ENCODE peak calls at places on chromosome 14, in eight cellular contexts. O is endodermal cell, Q is SK-N-SH, C is NT2/D1, D is PC-3, K is colonic mucosa, Y is neural progenitor cell, F is MM.1S. Z is an unnamed sample. For H3K4me1, the result is how much of the 10 kb centered on the place peaks cover.

GRCh38 chr14:46290706-46291105 is 360.9 kb downstream of the RPL10L start:
- DNase-seq in O (no peak), Q (no peak), C (no peak), D (no peak), K (no peak), Y (no peak), F (no peak), Z (no peak)

GRCh38 chr14:89013098-89013504 is 188.7 kb downstream of the TTC8 start:
- DNase-seq in O (peak), Q (no peak), C (no peak), D (peak), K (peak), Y (peak), F (no peak), Z (peak)

GRCh38 chr14:23078692-23079116 is 16.2 kb downstream of the ACIN1 start:
- DNase-seq in O (no peak), Q (no peak), C (no peak), D (peak), K (peak), Y (no peak), F (no peak), Z (peak)

GRCh38 chr14:51552768-51553426 is 98.8 kb upstream of the FRMD6 start:
- DNase-seq in O (no peak), Q (peak), C (no peak), D (peak), K (no peak), Y (no peak), F (no peak), Z (no peak)

GRCh38 chr14:77290705-77291104 is 19.7 kb upstream of the NGB start:
- DNase-seq in O (peak), Q (no peak), C (no peak), D (peak), K (no peak), Y (no peak), F (no peak), Z (no peak)

GRCh38 chr14:103563089-103563620 is 395 bp downstream of the COA8 start:
- DNase-seq in O (no peak), Q (no peak), C (no peak), D (peak), K (peak), Y (no peak), F (peak), Z (no peak)

GRCh38 chr14:51928568-51928967 is 60.8 kb upstream of the RTRAF start:
- DNase-seq in O (no peak), Q (no peak), C (no peak), D (no peak), K (no peak), Y (no peak), F (no peak), Z (no peak)

GRCh38 chr14:61090432-61091216 is 109.6 kb downstream of the SLC38A6 start:
- DNase-seq in O (peak), Q (no peak), C (no peak), D (no peak), K (no peak), Y (no peak), F (no peak), Z (peak)

GRCh38 chr14:20606190-20606901 is 15.2 kb upstream of the RNASE12 start:
- DNase-seq in O (peak), Q (peak), C (no peak), D (peak), K (peak), Y (peak), F (no peak), Z (peak)

GRCh38 chr14:25094171-25094907 is 44.4 kb upstream of the STXBP6 start:
- DNase-seq in O (no peak), Q (no peak), C (no peak), D (no peak), K (no peak), Y (peak), F (no peak), Z (no peak)

GRCh38 chr14:78972440-78972839 is 802.3 kb downstream of the NRXN3 start:
- DNase-seq in O (no peak), Q (no peak), C (no peak), D (no peak), K (no peak), Y (no peak), F (no peak), Z (no peak)

GRCh38 chr14:99296517-99296916 is 24.5 kb upstream of the BCL11B start:
- DNase-seq in O (no peak), Q (no peak), C (no peak), D (no peak), K (no peak), Y (no peak), F (no peak), Z (no peak)

GRCh38 chr14:54606178-54606577 is 39.2 kb downstream of the SAMD4A start:
- DNase-seq in O (peak), Q (no peak), C (peak), D (no peak), K (no peak), Y (peak), F (no peak), Z (no peak)

GRCh38 chr14:68576031-68576430 is 216.8 kb downstream of the ZFP36L1 start:
- DNase-seq in O (no peak), Q (no peak), C (no peak), D (peak), K (no peak), Y (no peak), F (no peak), Z (no peak)

GRCh38 chr14:53516261-53516774 is 363.2 kb upstream of the DDHD1 start:
- DNase-seq in O (no peak), Q (no peak), C (no peak), D (no peak), K (no peak), Y (no peak), F (no peak), Z (peak)

GRCh38 chr14:100333311-100333710 is 10.2 kb downstream of the SLC25A47 start:
- DNase-seq in O (no peak), Q (no peak), C (no peak), D (no peak), K (no peak), Y (no peak), F (no peak), Z (no peak)

GRCh38 chr14:53925201-53925766 is 31.3 kb downstream of the BMP4 start:
- DNase-seq in O (no peak), Q (no peak), C (no peak), D (no peak), K (no peak), Y (no peak), F (no peak), Z (peak)

GRCh38 chr14:31898835-31899528 is 178.1 kb upstream of the ARHGAP5 start:
- DNase-seq in O (no peak), Q (no peak), C (no peak), D (peak), K (no peak), Y (no peak), F (no peak), Z (no peak)

GRCh38 chr14:76776306-76777251 is 15.3 kb downstream of the VASH1 start:
- DNase-seq in O (peak), Q (no peak), C (no peak), D (peak), K (no peak), Y (peak), F (no peak), Z (no peak)

GRCh38 chr14:81222694-81223093 is 1.9 kb upstream of the GTF2A1 start:
- DNase-seq in O (no peak), Q (no peak), C (no peak), D (no peak), K (peak), Y (no peak), F (no peak), Z (no peak)

GRCh38 chr14:50082784-50083466 is 33.4 kb downstream of the VCPKMT start:
- DNase-seq in O (no peak), Q (no peak), C (no peak), D (no peak), K (no peak), Y (no peak), F (peak), Z (peak)

GRCh38 chr14:105205718-105206208 is 24.7 kb upstream of the NUDT14 start:
- DNase-seq in O (no peak), Q (no peak), C (no peak), D (no peak), K (no peak), Y (no peak), F (no peak), Z (no peak)
- H3K4me1 ChIP-seq in O (under half), Q (half or more), C (under half), D (under half), K (under half), Y (under half), F (under half), Z (under half)

GRCh38 chr14:37593496-37594237 is 1.4 kb downstream of the FOXA1 start:
- DNase-seq in O (no peak), Q (no peak), C (no peak), D (no peak), K (no peak), Y (no peak), F (no peak), Z (no peak)
- H3K4me3 ChIP-seq in O (peak), Q (peak), C (no peak), D (peak), K (peak), Y (no peak), F (peak), Z (peak)

DNA sequence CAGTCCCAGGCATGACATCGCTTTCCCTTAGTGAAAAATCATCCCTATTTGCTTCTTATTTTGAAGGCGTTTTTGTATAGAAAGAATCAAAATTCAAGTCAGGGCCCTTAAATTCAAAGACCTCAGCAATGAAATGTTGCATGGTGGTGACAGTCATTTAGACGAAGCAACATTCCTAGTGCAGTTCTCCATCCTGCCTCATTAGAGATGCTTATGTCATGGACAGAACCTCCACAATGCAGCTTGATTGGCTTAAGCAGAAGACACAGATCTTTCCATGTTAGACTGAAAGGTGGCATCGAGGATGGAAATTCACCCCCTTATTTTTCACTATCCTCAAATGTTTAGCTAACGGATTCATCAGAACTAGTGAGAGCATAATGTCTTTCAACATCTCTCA is 12.5 kb upstream of the NRDE2 start:
- DNase-seq in O (no peak), Q (no peak), C (no peak), D (no peak), K (no peak), Y (no peak), F (no peak), Z (no peak)
- H3K9ac ChIP-seq in O (no peak), Q (no peak), C (no peak), D (no peak), K (no peak), Y (no peak), F (no peak), Z (no peak)

DNA sequence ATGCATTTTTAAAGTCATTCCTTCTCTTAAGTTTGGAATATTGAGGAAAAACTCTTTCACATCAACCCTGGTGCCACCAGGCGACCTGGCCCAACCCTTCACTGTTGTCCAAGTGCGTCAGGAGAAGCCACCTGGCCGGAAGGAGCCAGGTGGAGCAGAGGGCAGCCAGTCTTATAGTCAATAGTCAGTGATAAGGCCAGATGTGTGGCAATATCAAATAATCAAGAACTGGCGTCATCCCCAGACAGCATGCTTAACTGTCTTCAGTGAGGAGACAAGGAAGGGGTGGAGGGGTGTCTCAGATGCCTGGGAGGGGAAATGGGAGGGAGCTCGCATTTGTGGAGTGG is 49.1 kb upstream of the FOS start:
- DNase-seq in O (no peak), Q (no peak), C (no peak), D (no peak), K (peak), Y (no peak), F (no peak), Z (no peak)
- H3K4me1 ChIP-seq in O (under half), Q (under half), C (under half), D (under half), K (under half), Y (under half), F (under half), Z (under half)

DNA sequence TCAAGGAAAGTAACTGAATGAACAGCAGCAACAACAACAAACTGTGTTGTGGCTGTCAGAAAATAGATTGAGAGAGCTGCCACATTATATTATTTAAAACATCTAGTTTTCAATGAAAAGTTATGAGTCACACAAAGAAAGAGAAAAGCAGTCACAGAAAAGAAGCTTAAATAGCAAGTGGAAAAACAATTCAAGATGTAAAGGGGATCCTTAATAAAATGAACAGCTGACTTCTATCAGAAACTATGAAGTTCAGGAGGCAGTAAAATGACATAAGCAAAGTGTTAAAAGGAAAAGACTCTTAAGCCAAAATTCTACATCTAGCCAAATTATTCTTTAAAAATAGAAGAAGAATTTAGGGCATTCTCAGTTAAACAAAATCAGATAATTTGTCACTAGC is 5.6 kb downstream of the CLEC14A start:
- DNase-seq in O (no peak), Q (no peak), C (no peak), D (no peak), K (no peak), Y (no peak), F (no peak), Z (peak)
- H3K4me3 ChIP-seq in O (no peak), Q (no peak), C (no peak), D (no peak), K (no peak), Y (no peak), F (no peak), Z (no peak)

Z was measured in adipocyte.